ENCODE peak calls at places on chromosomes 13 and 19, in eight cellular contexts. One of them, this sample, is unnamed.

GRCh38 chr19:34662919-34663318 is 14.0 kb downstream of the SCGB2B2 start:
- DNase-seq in T-helper 2 cell: no peak
- DNase-seq in HS-27A: no peak
- DNase-seq in NCI-H1092: peak
- DNase-seq in H1: no peak
- DNase-seq in stimulated activated CD4-positive, alpha-beta T cell treated with anti-CD3 and anti-CD28 coated beads, Interleukin-15, amount 100 ng/mL, for 48 hours: peak
- DNase-seq in NCI-H187 treated with DMSO at 0.1 percent for 48 hours: no peak
- DNase-seq in hippocampal formation: no peak
- DNase-seq in this sample: no peak

GRCh38 chr19:7971553-7972520 is 28.4 kb upstream of the TIMM44 start:
- DNase-seq in T-helper 2 cell: no peak
- DNase-seq in HS-27A: no peak
- DNase-seq in NCI-H1092: no peak
- DNase-seq in H1: no peak
- DNase-seq in stimulated activated CD4-positive, alpha-beta T cell treated with anti-CD3 and anti-CD28 coated beads, Interleukin-15, amount 100 ng/mL, for 48 hours: no peak
- DNase-seq in NCI-H187 treated with DMSO at 0.1 percent for 48 hours: no peak
- DNase-seq in hippocampal formation: no peak
- DNase-seq in this sample: no peak

GRCh38 chr13:97352815-97353214 is 81.2 kb upstream of the RAP2A start:
- DNase-seq in T-helper 2 cell: no peak
- DNase-seq in HS-27A: no peak
- DNase-seq in NCI-H1092: no peak
- DNase-seq in H1: no peak
- DNase-seq in stimulated activated CD4-positive, alpha-beta T cell treated with anti-CD3 and anti-CD28 coated beads, Interleukin-15, amount 100 ng/mL, for 48 hours: no peak
- DNase-seq in NCI-H187 treated with DMSO at 0.1 percent for 48 hours: no peak
- DNase-seq in hippocampal formation: no peak
- DNase-seq in this sample: no peak

GRCh38 chr19:8639821-8640401 is 9.5 kb downstream of the NFILZ start:
- DNase-seq in T-helper 2 cell: no peak
- DNase-seq in HS-27A: no peak
- DNase-seq in NCI-H1092: no peak
- DNase-seq in H1: no peak
- DNase-seq in stimulated activated CD4-positive, alpha-beta T cell treated with anti-CD3 and anti-CD28 coated beads, Interleukin-15, amount 100 ng/mL, for 48 hours: no peak
- DNase-seq in NCI-H187 treated with DMSO at 0.1 percent for 48 hours: no peak
- DNase-seq in hippocampal formation: no peak
- DNase-seq in this sample: no peak

GRCh38 chr19:3479819-3480215 is 508 bp downstream of the SMIM24 start:
- DNase-seq in T-helper 2 cell: no peak
- DNase-seq in HS-27A: no peak
- DNase-seq in NCI-H1092: no peak
- DNase-seq in H1: peak
- DNase-seq in stimulated activated CD4-positive, alpha-beta T cell treated with anti-CD3 and anti-CD28 coated beads, Interleukin-15, amount 100 ng/mL, for 48 hours: no peak
- DNase-seq in NCI-H187 treated with DMSO at 0.1 percent for 48 hours: no peak
- DNase-seq in hippocampal formation: no peak
- DNase-seq in this sample: no peak

GRCh38 chr13:52070929-52071523 is 46.5 kb downstream of the UTP14C start:
- DNase-seq in T-helper 2 cell: no peak
- DNase-seq in HS-27A: no peak
- DNase-seq in NCI-H1092: no peak
- DNase-seq in H1: no peak
- DNase-seq in stimulated activated CD4-positive, alpha-beta T cell treated with anti-CD3 and anti-CD28 coated beads, Interleukin-15, amount 100 ng/mL, for 48 hours: no peak
- DNase-seq in NCI-H187 treated with DMSO at 0.1 percent for 48 hours: no peak
- DNase-seq in hippocampal formation: no peak
- DNase-seq in this sample: no peak

GRCh38 chr13:99406799-99407201 is 94.5 kb upstream of the TM9SF2 start:
- DNase-seq in T-helper 2 cell: no peak
- DNase-seq in HS-27A: no peak
- DNase-seq in NCI-H1092: no peak
- DNase-seq in H1: no peak
- DNase-seq in stimulated activated CD4-positive, alpha-beta T cell treated with anti-CD3 and anti-CD28 coated beads, Interleukin-15, amount 100 ng/mL, for 48 hours: no peak
- DNase-seq in NCI-H187 treated with DMSO at 0.1 percent for 48 hours: no peak
- DNase-seq in hippocampal formation: peak
- DNase-seq in this sample: no peak

GRCh38 chr19:30225615-30226463 is 146.3 kb upstream of the ZNF536 start:
- DNase-seq in T-helper 2 cell: no peak
- DNase-seq in HS-27A: no peak
- DNase-seq in NCI-H1092: no peak
- DNase-seq in H1: no peak
- DNase-seq in stimulated activated CD4-positive, alpha-beta T cell treated with anti-CD3 and anti-CD28 coated beads, Interleukin-15, amount 100 ng/mL, for 48 hours: no peak
- DNase-seq in NCI-H187 treated with DMSO at 0.1 percent for 48 hours: no peak
- DNase-seq in hippocampal formation: no peak
- DNase-seq in this sample: no peak

GRCh38 chr13:92460479-92460878 is 766.1 kb upstream of the GPC6 start:
- DNase-seq in T-helper 2 cell: no peak
- DNase-seq in HS-27A: no peak
- DNase-seq in NCI-H1092: no peak
- DNase-seq in H1: no peak
- DNase-seq in stimulated activated CD4-positive, alpha-beta T cell treated with anti-CD3 and anti-CD28 coated beads, Interleukin-15, amount 100 ng/mL, for 48 hours: no peak
- DNase-seq in NCI-H187 treated with DMSO at 0.1 percent for 48 hours: no peak
- DNase-seq in hippocampal formation: no peak
- DNase-seq in this sample: no peak

GRCh38 chr19:8001651-8001994 is 3.8 kb downstream of the ELAVL1 start:
- DNase-seq in T-helper 2 cell: no peak
- DNase-seq in HS-27A: no peak
- DNase-seq in NCI-H1092: no peak
- DNase-seq in H1: no peak
- DNase-seq in stimulated activated CD4-positive, alpha-beta T cell treated with anti-CD3 and anti-CD28 coated beads, Interleukin-15, amount 100 ng/mL, for 48 hours: no peak
- DNase-seq in NCI-H187 treated with DMSO at 0.1 percent for 48 hours: no peak
- DNase-seq in hippocampal formation: no peak
- DNase-seq in this sample: no peak

GRCh38 chr13:30871713-30872029 is 34.4 kb upstream of the MEDAG start:
- DNase-seq in T-helper 2 cell: no peak
- DNase-seq in HS-27A: no peak
- DNase-seq in NCI-H1092: no peak
- DNase-seq in H1: no peak
- DNase-seq in stimulated activated CD4-positive, alpha-beta T cell treated with anti-CD3 and anti-CD28 coated beads, Interleukin-15, amount 100 ng/mL, for 48 hours: no peak
- DNase-seq in NCI-H187 treated with DMSO at 0.1 percent for 48 hours: no peak
- DNase-seq in hippocampal formation: no peak
- DNase-seq in this sample: no peak

GRCh38 chr19:31145021-31145420 is 204.2 kb downstream of the TSHZ3 start:
- DNase-seq in T-helper 2 cell: no peak
- DNase-seq in HS-27A: no peak
- DNase-seq in NCI-H1092: no peak
- DNase-seq in H1: no peak
- DNase-seq in stimulated activated CD4-positive, alpha-beta T cell treated with anti-CD3 and anti-CD28 coated beads, Interleukin-15, amount 100 ng/mL, for 48 hours: no peak
- DNase-seq in NCI-H187 treated with DMSO at 0.1 percent for 48 hours: no peak
- DNase-seq in hippocampal formation: no peak
- DNase-seq in this sample: no peak

GRCh38 chr13:27977476-27978300 is 8.6 kb upstream of the CDX2 start:
- DNase-seq in T-helper 2 cell: no peak
- DNase-seq in HS-27A: no peak
- DNase-seq in NCI-H1092: no peak
- DNase-seq in H1: peak
- DNase-seq in stimulated activated CD4-positive, alpha-beta T cell treated with anti-CD3 and anti-CD28 coated beads, Interleukin-15, amount 100 ng/mL, for 48 hours: no peak
- DNase-seq in NCI-H187 treated with DMSO at 0.1 percent for 48 hours: no peak
- DNase-seq in hippocampal formation: no peak
- DNase-seq in this sample: no peak

GRCh38 chr13:104414771-104415170 is 1348.6 kb upstream of the SLC10A2 start:
- DNase-seq in T-helper 2 cell: no peak
- DNase-seq in HS-27A: no peak
- DNase-seq in NCI-H1092: no peak
- DNase-seq in H1: no peak
- DNase-seq in stimulated activated CD4-positive, alpha-beta T cell treated with anti-CD3 and anti-CD28 coated beads, Interleukin-15, amount 100 ng/mL, for 48 hours: no peak
- DNase-seq in NCI-H187 treated with DMSO at 0.1 percent for 48 hours: no peak
- DNase-seq in hippocampal formation: no peak
- DNase-seq in this sample: no peak

GRCh38 chr19:3358919-3359849 is 7.2 kb upstream of the NFIC start:
- DNase-seq in T-helper 2 cell: peak
- DNase-seq in HS-27A: no peak
- DNase-seq in NCI-H1092: no peak
- DNase-seq in H1: no peak
- DNase-seq in stimulated activated CD4-positive, alpha-beta T cell treated with anti-CD3 and anti-CD28 coated beads, Interleukin-15, amount 100 ng/mL, for 48 hours: no peak
- DNase-seq in NCI-H187 treated with DMSO at 0.1 percent for 48 hours: no peak
- DNase-seq in hippocampal formation: peak
- DNase-seq in this sample: peak

GRCh38 chr19:32865326-32865725 is 4.2 kb downstream of the SLC7A9 start:
- DNase-seq in T-helper 2 cell: no peak
- DNase-seq in HS-27A: no peak
- DNase-seq in NCI-H1092: no peak
- DNase-seq in H1: no peak
- DNase-seq in stimulated activated CD4-positive, alpha-beta T cell treated with anti-CD3 and anti-CD28 coated beads, Interleukin-15, amount 100 ng/mL, for 48 hours: no peak
- DNase-seq in NCI-H187 treated with DMSO at 0.1 percent for 48 hours: no peak
- DNase-seq in hippocampal formation: no peak
- DNase-seq in this sample: no peak

GRCh38 chr19:42081584-42082258 is 5.8 kb downstream of the ZNF574 start:
- DNase-seq in T-helper 2 cell: no peak
- DNase-seq in HS-27A: no peak
- DNase-seq in NCI-H1092: no peak
- DNase-seq in H1: no peak
- DNase-seq in stimulated activated CD4-positive, alpha-beta T cell treated with anti-CD3 and anti-CD28 coated beads, Interleukin-15, amount 100 ng/mL, for 48 hours: no peak
- DNase-seq in NCI-H187 treated with DMSO at 0.1 percent for 48 hours: no peak
- DNase-seq in hippocampal formation: no peak
- DNase-seq in this sample: peak

GRCh38 chr13:25885418-25885817 is 166.4 kb downstream of the SHISA2 start:
- DNase-seq in T-helper 2 cell: no peak
- DNase-seq in HS-27A: no peak
- DNase-seq in NCI-H1092: no peak
- DNase-seq in H1: no peak
- DNase-seq in stimulated activated CD4-positive, alpha-beta T cell treated with anti-CD3 and anti-CD28 coated beads, Interleukin-15, amount 100 ng/mL, for 48 hours: no peak
- DNase-seq in NCI-H187 treated with DMSO at 0.1 percent for 48 hours: no peak
- DNase-seq in hippocampal formation: no peak
- DNase-seq in this sample: no peak

GRCh38 chr19:30512748-30513389 is 140.7 kb downstream of the ZNF536 start:
- DNase-seq in T-helper 2 cell: no peak
- DNase-seq in HS-27A: no peak
- DNase-seq in NCI-H1092: no peak
- DNase-seq in H1: no peak
- DNase-seq in stimulated activated CD4-positive, alpha-beta T cell treated with anti-CD3 and anti-CD28 coated beads, Interleukin-15, amount 100 ng/mL, for 48 hours: no peak
- DNase-seq in NCI-H187 treated with DMSO at 0.1 percent for 48 hours: no peak
- DNase-seq in hippocampal formation: no peak
- DNase-seq in this sample: no peak

GRCh38 chr13:25923217-25924085 is 128.4 kb downstream of the SHISA2 start:
- DNase-seq in T-helper 2 cell: no peak
- DNase-seq in HS-27A: no peak
- DNase-seq in NCI-H1092: no peak
- DNase-seq in H1: no peak
- DNase-seq in stimulated activated CD4-positive, alpha-beta T cell treated with anti-CD3 and anti-CD28 coated beads, Interleukin-15, amount 100 ng/mL, for 48 hours: no peak
- DNase-seq in NCI-H187 treated with DMSO at 0.1 percent for 48 hours: no peak
- DNase-seq in hippocampal formation: no peak
- DNase-seq in this sample: no peak

GRCh38 chr19:18842166-18842565 is 10.4 kb downstream of the UPF1 start:
- DNase-seq in T-helper 2 cell: no peak
- DNase-seq in HS-27A: no peak
- DNase-seq in NCI-H1092: no peak
- DNase-seq in H1: no peak
- DNase-seq in stimulated activated CD4-positive, alpha-beta T cell treated with anti-CD3 and anti-CD28 coated beads, Interleukin-15, amount 100 ng/mL, for 48 hours: no peak
- DNase-seq in NCI-H187 treated with DMSO at 0.1 percent for 48 hours: no peak
- DNase-seq in hippocampal formation: no peak
- DNase-seq in this sample: no peak

GRCh38 chr13:38636756-38637155 is 50.1 kb upstream of the FREM2 start:
- DNase-seq in T-helper 2 cell: no peak
- DNase-seq in HS-27A: no peak
- DNase-seq in NCI-H1092: no peak
- DNase-seq in H1: no peak
- DNase-seq in stimulated activated CD4-positive, alpha-beta T cell treated with anti-CD3 and anti-CD28 coated beads, Interleukin-15, amount 100 ng/mL, for 48 hours: no peak
- DNase-seq in NCI-H187 treated with DMSO at 0.1 percent for 48 hours: no peak
- DNase-seq in hippocampal formation: no peak
- DNase-seq in this sample: no peak

GRCh38 chr19:19119325-19120237 is 18.7 kb downstream of the TMEM161A start:
- DNase-seq in T-helper 2 cell: no peak
- DNase-seq in HS-27A: no peak
- DNase-seq in NCI-H1092: no peak
- DNase-seq in H1: no peak
- DNase-seq in stimulated activated CD4-positive, alpha-beta T cell treated with anti-CD3 and anti-CD28 coated beads, Interleukin-15, amount 100 ng/mL, for 48 hours: no peak
- DNase-seq in NCI-H187 treated with DMSO at 0.1 percent for 48 hours: no peak
- DNase-seq in hippocampal formation: no peak
- DNase-seq in this sample: no peak

GRCh38 chr13:51767100-51767499 is 36.9 kb downstream of the DHRS12 start:
- DNase-seq in T-helper 2 cell: no peak
- DNase-seq in HS-27A: no peak
- DNase-seq in NCI-H1092: no peak
- DNase-seq in H1: no peak
- DNase-seq in stimulated activated CD4-positive, alpha-beta T cell treated with anti-CD3 and anti-CD28 coated beads, Interleukin-15, amount 100 ng/mL, for 48 hours: no peak
- DNase-seq in NCI-H187 treated with DMSO at 0.1 percent for 48 hours: no peak
- DNase-seq in hippocampal formation: no peak
- DNase-seq in this sample: no peak

GRCh38 chr19:16259385-16260159 is 61.9 kb downstream of the AP1M1 start:
- DNase-seq in T-helper 2 cell: no peak
- DNase-seq in HS-27A: no peak
- DNase-seq in NCI-H1092: no peak
- DNase-seq in H1: no peak
- DNase-seq in stimulated activated CD4-positive, alpha-beta T cell treated with anti-CD3 and anti-CD28 coated beads, Interleukin-15, amount 100 ng/mL, for 48 hours: no peak
- DNase-seq in NCI-H187 treated with DMSO at 0.1 percent for 48 hours: no peak
- DNase-seq in hippocampal formation: no peak
- DNase-seq in this sample: peak